ENCODE peak calls at places on chromosomes 13 and 19, in five cellular contexts. One of them, this sample, is unnamed.

GRCh38 chr19:2847507-2847906 is 6.2 kb downstream of the ZNF555 start:
- DNase-seq in cardiac muscle cell: no peak
- DNase-seq in mesothelial cell of epicardium: no peak
- DNase-seq in activated T-helper 1 cell treated with anti-CD3 and anti-CD28 coated beads, Interleukin-12 subunit alpha, Interleukin-12 subunit beta, Interleukin-2, Interleukin-4 antibody, amounts not matched to agents 30 ng/mL and 10 ng/mL and 1 ng/mL, durations not matched to agents 14 hours and 24 hours and 36 hours: no peak
- DNase-seq in AG10803: no peak
- DNase-seq in this sample: no peak

GRCh38 chr19:4557186-4557970 is 2.1 kb downstream of the SEMA6B start:
- DNase-seq in cardiac muscle cell: no peak
- DNase-seq in mesothelial cell of epicardium: no peak
- DNase-seq in activated T-helper 1 cell treated with anti-CD3 and anti-CD28 coated beads, Interleukin-12 subunit alpha, Interleukin-12 subunit beta, Interleukin-2, Interleukin-4 antibody, amounts not matched to agents 30 ng/mL and 10 ng/mL and 1 ng/mL, durations not matched to agents 14 hours and 24 hours and 36 hours: no peak
- DNase-seq in AG10803: no peak
- DNase-seq in this sample: no peak

GRCh38 chr13:41596190-41596589 is 138.8 kb downstream of the RGCC start:
- DNase-seq in cardiac muscle cell: peak; percentile 48
- DNase-seq in mesothelial cell of epicardium: no peak
- DNase-seq in activated T-helper 1 cell treated with anti-CD3 and anti-CD28 coated beads, Interleukin-12 subunit alpha, Interleukin-12 subunit beta, Interleukin-2, Interleukin-4 antibody, amounts not matched to agents 30 ng/mL and 10 ng/mL and 1 ng/mL, durations not matched to agents 14 hours and 24 hours and 36 hours: no peak
- DNase-seq in AG10803: no peak
- DNase-seq in this sample: no peak

GRCh38 chr13:98274921-98275487 is 97.9 kb upstream of the RNF113B start:
- DNase-seq in cardiac muscle cell: no peak
- DNase-seq in mesothelial cell of epicardium: no peak
- DNase-seq in activated T-helper 1 cell treated with anti-CD3 and anti-CD28 coated beads, Interleukin-12 subunit alpha, Interleukin-12 subunit beta, Interleukin-2, Interleukin-4 antibody, amounts not matched to agents 30 ng/mL and 10 ng/mL and 1 ng/mL, durations not matched to agents 14 hours and 24 hours and 36 hours: no peak
- DNase-seq in AG10803: no peak
- DNase-seq in this sample: no peak

GRCh38 chr13:105177265-105177900 is 1358.1 kb downstream of the EFNB2 start:
- DNase-seq in cardiac muscle cell: no peak
- DNase-seq in mesothelial cell of epicardium: no peak
- DNase-seq in activated T-helper 1 cell treated with anti-CD3 and anti-CD28 coated beads, Interleukin-12 subunit alpha, Interleukin-12 subunit beta, Interleukin-2, Interleukin-4 antibody, amounts not matched to agents 30 ng/mL and 10 ng/mL and 1 ng/mL, durations not matched to agents 14 hours and 24 hours and 36 hours: no peak
- DNase-seq in AG10803: no peak
- DNase-seq in this sample: no peak

GRCh38 chr13:100269837-100270236 is 180.9 kb downstream of the PCCA start:
- DNase-seq in cardiac muscle cell: peak; percentile 92
- DNase-seq in mesothelial cell of epicardium: no peak
- DNase-seq in activated T-helper 1 cell treated with anti-CD3 and anti-CD28 coated beads, Interleukin-12 subunit alpha, Interleukin-12 subunit beta, Interleukin-2, Interleukin-4 antibody, amounts not matched to agents 30 ng/mL and 10 ng/mL and 1 ng/mL, durations not matched to agents 14 hours and 24 hours and 36 hours: no peak
- DNase-seq in AG10803: peak; percentile 66
- DNase-seq in this sample: no peak

GRCh38 chr13:43567608-43568007 is 219.2 kb downstream of the ENOX1 start:
- DNase-seq in cardiac muscle cell: peak; percentile 17
- DNase-seq in mesothelial cell of epicardium: no peak
- DNase-seq in activated T-helper 1 cell treated with anti-CD3 and anti-CD28 coated beads, Interleukin-12 subunit alpha, Interleukin-12 subunit beta, Interleukin-2, Interleukin-4 antibody, amounts not matched to agents 30 ng/mL and 10 ng/mL and 1 ng/mL, durations not matched to agents 14 hours and 24 hours and 36 hours: no peak
- DNase-seq in AG10803: peak; percentile 56
- DNase-seq in this sample: no peak

GRCh38 chr13:107365466-107366215 is 797.7 kb upstream of the ARGLU1 start:
- DNase-seq in cardiac muscle cell: peak; percentile 56
- DNase-seq in mesothelial cell of epicardium: no peak
- DNase-seq in activated T-helper 1 cell treated with anti-CD3 and anti-CD28 coated beads, Interleukin-12 subunit alpha, Interleukin-12 subunit beta, Interleukin-2, Interleukin-4 antibody, amounts not matched to agents 30 ng/mL and 10 ng/mL and 1 ng/mL, durations not matched to agents 14 hours and 24 hours and 36 hours: no peak
- DNase-seq in AG10803: peak; percentile 12
- DNase-seq in this sample: no peak

GRCh38 chr13:60583911-60584753 is 187.1 kb downstream of the TDRD3 start:
- DNase-seq in cardiac muscle cell: peak; percentile 80
- DNase-seq in mesothelial cell of epicardium: no peak
- DNase-seq in activated T-helper 1 cell treated with anti-CD3 and anti-CD28 coated beads, Interleukin-12 subunit alpha, Interleukin-12 subunit beta, Interleukin-2, Interleukin-4 antibody, amounts not matched to agents 30 ng/mL and 10 ng/mL and 1 ng/mL, durations not matched to agents 14 hours and 24 hours and 36 hours: no peak
- DNase-seq in AG10803: peak; percentile 84
- DNase-seq in this sample: no peak

GRCh38 chr19:13010038-13010991 is 15.0 kb downstream of the NFIX start:
- DNase-seq in cardiac muscle cell: peak; percentile 68
- DNase-seq in mesothelial cell of epicardium: no peak
- DNase-seq in activated T-helper 1 cell treated with anti-CD3 and anti-CD28 coated beads, Interleukin-12 subunit alpha, Interleukin-12 subunit beta, Interleukin-2, Interleukin-4 antibody, amounts not matched to agents 30 ng/mL and 10 ng/mL and 1 ng/mL, durations not matched to agents 14 hours and 24 hours and 36 hours: no peak
- DNase-seq in AG10803: no peak
- DNase-seq in this sample: no peak

GRCh38 chr19:2032296-2032941 is 16.9 kb upstream of the BTBD2 start:
- DNase-seq in cardiac muscle cell: peak; percentile 91
- DNase-seq in mesothelial cell of epicardium: no peak
- DNase-seq in activated T-helper 1 cell treated with anti-CD3 and anti-CD28 coated beads, Interleukin-12 subunit alpha, Interleukin-12 subunit beta, Interleukin-2, Interleukin-4 antibody, amounts not matched to agents 30 ng/mL and 10 ng/mL and 1 ng/mL, durations not matched to agents 14 hours and 24 hours and 36 hours: no peak
- DNase-seq in AG10803: peak; percentile 89
- DNase-seq in this sample: peak; percentile 75

GRCh38 chr13:99655351-99656091 is 154.2 kb downstream of the TM9SF2 start:
- DNase-seq in cardiac muscle cell: no peak
- DNase-seq in mesothelial cell of epicardium: no peak
- DNase-seq in activated T-helper 1 cell treated with anti-CD3 and anti-CD28 coated beads, Interleukin-12 subunit alpha, Interleukin-12 subunit beta, Interleukin-2, Interleukin-4 antibody, amounts not matched to agents 30 ng/mL and 10 ng/mL and 1 ng/mL, durations not matched to agents 14 hours and 24 hours and 36 hours: no peak
- DNase-seq in AG10803: peak; percentile 31
- DNase-seq in this sample: no peak

GRCh38 chr13:95509521-95510315 is 42.8 kb upstream of the CLDN10 start:
- DNase-seq in cardiac muscle cell: peak; percentile 50
- DNase-seq in mesothelial cell of epicardium: no peak
- DNase-seq in activated T-helper 1 cell treated with anti-CD3 and anti-CD28 coated beads, Interleukin-12 subunit alpha, Interleukin-12 subunit beta, Interleukin-2, Interleukin-4 antibody, amounts not matched to agents 30 ng/mL and 10 ng/mL and 1 ng/mL, durations not matched to agents 14 hours and 24 hours and 36 hours: no peak
- DNase-seq in AG10803: peak; percentile 21
- DNase-seq in this sample: no peak

GRCh38 chr19:4472174-4472974 is at the start of gene HDGFL2:
- DNase-seq in cardiac muscle cell: no peak
- DNase-seq in mesothelial cell of epicardium: no peak
- DNase-seq in activated T-helper 1 cell treated with anti-CD3 and anti-CD28 coated beads, Interleukin-12 subunit alpha, Interleukin-12 subunit beta, Interleukin-2, Interleukin-4 antibody, amounts not matched to agents 30 ng/mL and 10 ng/mL and 1 ng/mL, durations not matched to agents 14 hours and 24 hours and 36 hours: no peak
- DNase-seq in AG10803: no peak
- DNase-seq in this sample: no peak

GRCh38 chr19:39631178-39631577 is 24.5 kb upstream of the LGALS16 start:
- DNase-seq in cardiac muscle cell: no peak
- DNase-seq in mesothelial cell of epicardium: no peak
- DNase-seq in activated T-helper 1 cell treated with anti-CD3 and anti-CD28 coated beads, Interleukin-12 subunit alpha, Interleukin-12 subunit beta, Interleukin-2, Interleukin-4 antibody, amounts not matched to agents 30 ng/mL and 10 ng/mL and 1 ng/mL, durations not matched to agents 14 hours and 24 hours and 36 hours: no peak
- DNase-seq in AG10803: no peak
- DNase-seq in this sample: no peak

GRCh38 chr19:45107621-45108170 is 14.7 kb downstream of the PPP1R37 start:
- DNase-seq in cardiac muscle cell: no peak
- DNase-seq in mesothelial cell of epicardium: no peak
- DNase-seq in activated T-helper 1 cell treated with anti-CD3 and anti-CD28 coated beads, Interleukin-12 subunit alpha, Interleukin-12 subunit beta, Interleukin-2, Interleukin-4 antibody, amounts not matched to agents 30 ng/mL and 10 ng/mL and 1 ng/mL, durations not matched to agents 14 hours and 24 hours and 36 hours: no peak
- DNase-seq in AG10803: no peak
- DNase-seq in this sample: no peak

GRCh38 chr13:78413887-78414553 is 189.3 kb downstream of the POU4F1 start:
- DNase-seq in cardiac muscle cell: no peak
- DNase-seq in mesothelial cell of epicardium: no peak
- DNase-seq in activated T-helper 1 cell treated with anti-CD3 and anti-CD28 coated beads, Interleukin-12 subunit alpha, Interleukin-12 subunit beta, Interleukin-2, Interleukin-4 antibody, amounts not matched to agents 30 ng/mL and 10 ng/mL and 1 ng/mL, durations not matched to agents 14 hours and 24 hours and 36 hours: no peak
- DNase-seq in AG10803: no peak
- DNase-seq in this sample: no peak

GRCh38 chr19:35266904-35267817 is 1.6 kb upstream of the USF2 start:
- DNase-seq in cardiac muscle cell: no peak
- DNase-seq in mesothelial cell of epicardium: peak; percentile 43
- DNase-seq in activated T-helper 1 cell treated with anti-CD3 and anti-CD28 coated beads, Interleukin-12 subunit alpha, Interleukin-12 subunit beta, Interleukin-2, Interleukin-4 antibody, amounts not matched to agents 30 ng/mL and 10 ng/mL and 1 ng/mL, durations not matched to agents 14 hours and 24 hours and 36 hours: peak; percentile 35
- DNase-seq in AG10803: peak; percentile 15
- DNase-seq in this sample: no peak

GRCh38 chr19:8321067-8321759 is at the start of the genes NDUFA7 and RPS28:
- DNase-seq in cardiac muscle cell: peak; percentile 97
- DNase-seq in mesothelial cell of epicardium: peak; percentile 96
- DNase-seq in activated T-helper 1 cell treated with anti-CD3 and anti-CD28 coated beads, Interleukin-12 subunit alpha, Interleukin-12 subunit beta, Interleukin-2, Interleukin-4 antibody, amounts not matched to agents 30 ng/mL and 10 ng/mL and 1 ng/mL, durations not matched to agents 14 hours and 24 hours and 36 hours: peak; percentile 96
- DNase-seq in AG10803: peak; percentile 94
- DNase-seq in this sample: peak; percentile 86

GRCh38 chr19:4633140-4633967 is 6.0 kb upstream of the TNFAIP8L1 start:
- DNase-seq in cardiac muscle cell: peak; percentile 84
- DNase-seq in mesothelial cell of epicardium: no peak
- DNase-seq in activated T-helper 1 cell treated with anti-CD3 and anti-CD28 coated beads, Interleukin-12 subunit alpha, Interleukin-12 subunit beta, Interleukin-2, Interleukin-4 antibody, amounts not matched to agents 30 ng/mL and 10 ng/mL and 1 ng/mL, durations not matched to agents 14 hours and 24 hours and 36 hours: peak; percentile 47
- DNase-seq in AG10803: peak; percentile 56
- DNase-seq in this sample: peak; percentile 20

GRCh38 chr13:34070544-34071303 is 252.8 kb downstream of the RFC3 start:
- DNase-seq in cardiac muscle cell: no peak
- DNase-seq in mesothelial cell of epicardium: no peak
- DNase-seq in activated T-helper 1 cell treated with anti-CD3 and anti-CD28 coated beads, Interleukin-12 subunit alpha, Interleukin-12 subunit beta, Interleukin-2, Interleukin-4 antibody, amounts not matched to agents 30 ng/mL and 10 ng/mL and 1 ng/mL, durations not matched to agents 14 hours and 24 hours and 36 hours: no peak
- DNase-seq in AG10803: no peak
- DNase-seq in this sample: no peak

GRCh38 chr13:58318495-58319167 is 687.1 kb downstream of the PCDH17 start:
- DNase-seq in cardiac muscle cell: no peak
- DNase-seq in mesothelial cell of epicardium: no peak
- DNase-seq in activated T-helper 1 cell treated with anti-CD3 and anti-CD28 coated beads, Interleukin-12 subunit alpha, Interleukin-12 subunit beta, Interleukin-2, Interleukin-4 antibody, amounts not matched to agents 30 ng/mL and 10 ng/mL and 1 ng/mL, durations not matched to agents 14 hours and 24 hours and 36 hours: no peak
- DNase-seq in AG10803: no peak
- DNase-seq in this sample: no peak

GRCh38 chr19:53086949-53087348 is 16.3 kb downstream of the ZNF160 start:
- DNase-seq in cardiac muscle cell: peak; percentile 96
- DNase-seq in mesothelial cell of epicardium: no peak
- DNase-seq in activated T-helper 1 cell treated with anti-CD3 and anti-CD28 coated beads, Interleukin-12 subunit alpha, Interleukin-12 subunit beta, Interleukin-2, Interleukin-4 antibody, amounts not matched to agents 30 ng/mL and 10 ng/mL and 1 ng/mL, durations not matched to agents 14 hours and 24 hours and 36 hours: no peak
- DNase-seq in AG10803: peak; percentile 23
- DNase-seq in this sample: no peak

GRCh38 chr13:45713106-45713690 is 11.1 kb downstream of the CBY2 start:
- DNase-seq in cardiac muscle cell: no peak
- DNase-seq in mesothelial cell of epicardium: no peak
- DNase-seq in activated T-helper 1 cell treated with anti-CD3 and anti-CD28 coated beads, Interleukin-12 subunit alpha, Interleukin-12 subunit beta, Interleukin-2, Interleukin-4 antibody, amounts not matched to agents 30 ng/mL and 10 ng/mL and 1 ng/mL, durations not matched to agents 14 hours and 24 hours and 36 hours: no peak
- DNase-seq in AG10803: no peak
- DNase-seq in this sample: no peak

GRCh38 chr13:76630629-76631028 is 255.6 kb downstream of the KCTD12 start:
- DNase-seq in cardiac muscle cell: no peak
- DNase-seq in mesothelial cell of epicardium: no peak
- DNase-seq in activated T-helper 1 cell treated with anti-CD3 and anti-CD28 coated beads, Interleukin-12 subunit alpha, Interleukin-12 subunit beta, Interleukin-2, Interleukin-4 antibody, amounts not matched to agents 30 ng/mL and 10 ng/mL and 1 ng/mL, durations not matched to agents 14 hours and 24 hours and 36 hours: no peak
- DNase-seq in AG10803: no peak
- DNase-seq in this sample: no peak

GRCh38 chr19:31803819-31804446 is 454.7 kb upstream of the TSHZ3 start:
- DNase-seq in cardiac muscle cell: no peak
- DNase-seq in mesothelial cell of epicardium: no peak
- DNase-seq in activated T-helper 1 cell treated with anti-CD3 and anti-CD28 coated beads, Interleukin-12 subunit alpha, Interleukin-12 subunit beta, Interleukin-2, Interleukin-4 antibody, amounts not matched to agents 30 ng/mL and 10 ng/mL and 1 ng/mL, durations not matched to agents 14 hours and 24 hours and 36 hours: no peak
- DNase-seq in AG10803: no peak
- DNase-seq in this sample: no peak

GRCh38 chr19:7673995-7674667 is 2.8 kb upstream of the MCEMP1 start:
- DNase-seq in cardiac muscle cell: peak; percentile 63
- DNase-seq in mesothelial cell of epicardium: no peak
- DNase-seq in activated T-helper 1 cell treated with anti-CD3 and anti-CD28 coated beads, Interleukin-12 subunit alpha, Interleukin-12 subunit beta, Interleukin-2, Interleukin-4 antibody, amounts not matched to agents 30 ng/mL and 10 ng/mL and 1 ng/mL, durations not matched to agents 14 hours and 24 hours and 36 hours: no peak
- DNase-seq in AG10803: peak; percentile 63
- DNase-seq in this sample: no peak

GRCh38 chr19:29596885-29597525 is 9.1 kb upstream of the POP4 start:
- DNase-seq in cardiac muscle cell: peak; percentile 34
- DNase-seq in mesothelial cell of epicardium: no peak
- DNase-seq in activated T-helper 1 cell treated with anti-CD3 and anti-CD28 coated beads, Interleukin-12 subunit alpha, Interleukin-12 subunit beta, Interleukin-2, Interleukin-4 antibody, amounts not matched to agents 30 ng/mL and 10 ng/mL and 1 ng/mL, durations not matched to agents 14 hours and 24 hours and 36 hours: no peak
- DNase-seq in AG10803: peak; percentile 21
- DNase-seq in this sample: peak; percentile 69